ENCODE peak calls at places on chromosomes 6 and 20, in eight cellular contexts. L, N, Q, W, H, I, D and R are unnamed samples.

GRCh38 chr20:32231847-32232246 is 24.2 kb downstream of the POFUT1 start:
- DNase-seq in L (peak), N (no peak), Q (peak), W (no peak), H (peak), I (no peak), D (no peak), R (no peak)

GRCh38 chr20:64258071-64258823 is 2.7 kb downstream of the PCMTD2 start:
- DNase-seq in L (peak), N (no peak), Q (no peak), W (no peak), H (no peak), I (no peak), D (no peak), R (no peak)

GRCh38 chr6:15090145-15090579 is 155.7 kb upstream of the JARID2 start:
- DNase-seq in L (no peak), N (peak), Q (no peak), W (no peak), H (no peak), I (no peak), D (no peak), R (no peak)

GRCh38 chr20:44773070-44773829 is 27.6 kb downstream of the KCNK15 start:
- DNase-seq in L (no peak), N (no peak), Q (no peak), W (no peak), H (no peak), I (no peak), D (no peak), R (no peak)

GRCh38 chr20:14142171-14142570 is 146.9 kb downstream of the MACROD2 start:
- DNase-seq in L (peak), N (peak), Q (no peak), W (peak), H (no peak), I (no peak), D (no peak), R (peak)

GRCh38 chr6:93584280-93584679 is 164.9 kb upstream of the EPHA7 start:
- DNase-seq in L (no peak), N (no peak), Q (no peak), W (no peak), H (no peak), I (no peak), D (no peak), R (no peak)

GRCh38 chr6:62043079-62043478 is 242.9 kb downstream of the KHDRBS2 start:
- DNase-seq in L (no peak), N (no peak), Q (no peak), W (no peak), H (no peak), I (no peak), D (no peak), R (no peak)

GRCh38 chr6:134636221-134636830 is 313.6 kb downstream of the ALDH8A1 start:
- DNase-seq in L (no peak), N (no peak), Q (peak), W (no peak), H (no peak), I (no peak), D (no peak), R (no peak)

GRCh38 chr6:8499540-8499939 is 64.2 kb upstream of the SLC35B3 start:
- DNase-seq in L (no peak), N (no peak), Q (no peak), W (no peak), H (no peak), I (no peak), D (no peak), R (no peak)